ENCODE peak calls at places on chromosomes 1 and 21, in five cellular contexts. S, A, I, G and P are unnamed samples.

GRCh38 chr1:201511925-201512539 is 5.1 kb upstream of the CSRP1 start:
- DNase-seq in S (no peak), A (peak; percentile 62), I (peak; percentile 18), G (peak; percentile 65), P (peak; percentile 54)

GRCh38 chr21:32257952-32258785 is 20.7 kb downstream of the MIS18A start:
- DNase-seq in S (peak; percentile 27), A (peak; percentile 34), I (no peak), G (peak; percentile 25), P (no peak)

GRCh38 chr1:244180256-244180655 is 129.2 kb downstream of the ZBTB18 start:
- DNase-seq in S (no peak), A (no peak), I (no peak), G (no peak), P (no peak)

GRCh38 chr1:209900734-209901133 is 37.3 kb upstream of the SYT14 start:
- DNase-seq in S (no peak), A (no peak), I (no peak), G (no peak), P (no peak)

GRCh38 chr1:12191242-12192032 is 24.6 kb downstream of the TNFRSF1B start:
- DNase-seq in S (no peak), A (no peak), I (no peak), G (peak; percentile 57), P (no peak)

GRCh38 chr21:46377789-46378188 is 53.8 kb downstream of the PCNT start:
- DNase-seq in S (no peak), A (no peak), I (no peak), G (no peak), P (no peak)

GRCh38 chr1:32048440-32048839 is 24.3 kb upstream of the TMEM39B start:
- DNase-seq in S (no peak), A (no peak), I (no peak), G (no peak), P (no peak)

GRCh38 chr1:203342192-203342940 is 8.6 kb downstream of the FMOD start:
- DNase-seq in S (peak; percentile 58), A (no peak), I (peak; percentile 53), G (no peak), P (peak; percentile 82)

GRCh38 chr1:222897527-222898190 is 82.8 kb downstream of the DISP1 start:
- DNase-seq in S (no peak), A (no peak), I (no peak), G (no peak), P (no peak)